ENCODE peak calls at places on chromosomes 7 and 10, in ten cellular contexts. Y is sigmoid colon; F is astrocyte of the spinal cord; W is natural killer cell treated with Interleukin-12 subunit alpha and Interleukin-12 subunit beta and Interleukin-15 and Interleukin-18, amount 100 ng/mL, for 72 hours; C is NCI-H2081 treated with DMSO at 0.1 percent for 48 hours; S is mucosa of descending colon; X is activated CD8-positive, alpha-beta memory T cell treated with anti-CD3 and anti-CD28 coated beads, Interleukin-2, amount 10 ng/mL, durations not matched to agents 7 days and 5 days; R is endothelial cell; G is putamen; J is activated CD4-positive, alpha-beta T cell treated with anti-CD3 and anti-CD28 coated beads, Interleukin-2, amount 10 ng/mL, durations not matched to agents 7 days and 5 days. A is an unnamed sample.

GRCh38 chr7:51280156-51280555 is 36.5 kb downstream of the COBL start:
- DNase-seq in C (no peak), F (no peak), R (no peak), G (no peak), J (no peak), W (no peak), X (no peak), S (no peak), Y (no peak), A (no peak)

GRCh38 chr7:35504365-35504764 is 190.6 kb downstream of the HERPUD2 start:
- DNase-seq in G (no peak), X (no peak), S (no peak), F (no peak), C (no peak), Y (no peak), J (no peak), R (no peak), W (no peak), A (no peak)

GRCh38 chr10:84765656-84766055 is 437.3 kb downstream of the CCSER2 start:
- DNase-seq in R (no peak), G (no peak), S (peak; percentile 30), Y (no peak), C (no peak), F (no peak), J (no peak), X (no peak), W (no peak), A (no peak)

GRCh38 chr7:138524259-138524658 is 64.2 kb downstream of the TRIM24 start:
- DNase-seq in G (no peak), F (no peak), J (no peak), S (no peak), R (no peak), X (no peak), W (no peak), Y (no peak), C (no peak), A (no peak)

GRCh38 chr10:121860810-121861209 is 67.0 kb downstream of the ATE1 start:
- DNase-seq in J (no peak), G (no peak), X (no peak), S (no peak), F (no peak), R (no peak), C (peak; percentile 4), W (no peak), Y (no peak), A (no peak)

GRCh38 chr7:116956515-116956804 is 3.2 kb downstream of the ST7 start:
- DNase-seq in R (no peak), W (no peak), G (no peak), J (no peak), X (no peak), S (no peak), Y (no peak), C (no peak), F (no peak), A (no peak)

GRCh38 chr7:107384025-107384424 is 85.8 kb upstream of the GPR22 start:
- DNase-seq in F (no peak), J (no peak), W (no peak), R (no peak), G (no peak), X (no peak), C (no peak), Y (no peak), S (no peak), A (no peak)

GRCh38 chr7:37054631-37055300 is 330.5 kb upstream of the AOAH start:
- DNase-seq in G (no peak), R (no peak), F (no peak), X (no peak), C (no peak), S (no peak), Y (no peak), W (no peak), J (no peak), A (no peak)

GRCh38 chr7:70416611-70417010 is 715.3 kb upstream of the GALNT17 start:
- DNase-seq in C (no peak), G (no peak), S (no peak), J (no peak), R (no peak), X (no peak), Y (no peak), W (no peak), F (no peak), A (no peak)

GRCh38 chr7:115015619-115016018 is 93.7 kb downstream of the MDFIC start:
- DNase-seq in W (no peak), Y (no peak), G (no peak), X (no peak), J (no peak), C (no peak), S (no peak), F (peak; percentile 34), R (no peak), A (no peak)

GRCh38 chr7:110347091-110347490 is 743.8 kb upstream of the LRRN3 start:
- DNase-seq in W (no peak), Y (no peak), X (no peak), C (no peak), F (no peak), J (no peak), S (no peak), G (no peak), R (no peak), A (no peak)

GRCh38 chr7:108492742-108493141 is 33.2 kb downstream of the PNPLA8 start:
- DNase-seq in R (no peak), S (no peak), Y (no peak), F (no peak), G (no peak), X (no peak), C (no peak), W (no peak), J (no peak), A (no peak)

GRCh38 chr10:74871595-74872382 is 45.4 kb downstream of the KAT6B start:
- DNase-seq in S (peak; percentile 60), J (peak; percentile 24), C (no peak), W (no peak), F (no peak), X (peak; percentile 44), R (no peak), Y (no peak), G (peak; percentile 49), A (no peak)

GRCh38 chr7:50119815-50120637 is 27.0 kb upstream of the ZPBP start:
- DNase-seq in F (no peak), W (no peak), G (no peak), R (peak; percentile 50), X (peak; percentile 54), S (no peak), C (no peak), J (peak; percentile 55), Y (no peak), A (no peak)

GRCh38 chr7:79461660-79462059 is 8.2 kb upstream of the MAGI2 start:
- DNase-seq in W (no peak), G (no peak), S (no peak), J (no peak), F (peak; percentile 71), R (no peak), X (no peak), C (no peak), Y (no peak), A (no peak)

GRCh38 chr10:113179270-113179669 is 229.2 kb downstream of the TCF7L2 start:
- DNase-seq in G (no peak), Y (no peak), W (no peak), C (no peak), X (no peak), R (no peak), J (no peak), F (no peak), S (no peak), A (no peak)

GRCh38 chr7:7765422-7765821 is 47.0 kb upstream of the RPA3 start:
- DNase-seq in W (no peak), Y (no peak), G (no peak), F (no peak), S (no peak), C (no peak), X (no peak), J (no peak), R (no peak), A (no peak)

GRCh38 chr7:31023877-31024276 is 28.2 kb upstream of the ADCYAP1R1 start:
- DNase-seq in J (peak; percentile 13), C (no peak), W (no peak), S (no peak), G (no peak), X (peak; percentile 42), Y (no peak), R (no peak), F (no peak), A (no peak)

GRCh38 chr10:63525021-63525420 is 3.8 kb downstream of the REEP3 start:
- DNase-seq in G (no peak), S (no peak), Y (no peak), W (no peak), C (no peak), R (no peak), J (no peak), F (no peak), X (no peak), A (no peak)

GRCh38 chr10:78805176-78805575 is 263.6 kb upstream of the ZMIZ1 start:
- DNase-seq in F (peak; percentile 98), W (no peak), J (no peak), Y (peak; percentile 83), R (no peak), C (no peak), S (peak; percentile 60), G (no peak), X (no peak), A (no peak)

GRCh38 chr7:4164556-4164955 is 517.5 kb upstream of the FOXK1 start:
- DNase-seq in S (no peak), R (no peak), C (no peak), X (no peak), W (no peak), F (no peak), J (no peak), Y (no peak), G (no peak), A (no peak)